ENCODE peak calls at places on chromosomes 16 and 17, in seven cellular contexts. O, E, M, Z, C, X and I are unnamed samples.
A peak's percentile ranks its signal among the peaks of the same experiment; 100 is the strongest.

GRCh38 chr17:43698678-43699437 is 37.1 kb upstream of the MEOX1 start:
- DNase-seq in E (no peak), O (no peak), X (no peak), M (peak; percentile 34), Z (no peak), C (no peak), I (no peak)

GRCh38 chr17:77696720-77697460 is 261.6 kb upstream of the TNRC6C start:
- DNase-seq in M (no peak), O (no peak), C (no peak), E (no peak), X (no peak), Z (no peak), I (no peak)

GRCh38 chr17:41547921-41548843 is 20.1 kb upstream of the KRT19 start:
- DNase-seq in O (no peak), M (peak; percentile 98), E (peak; percentile 99), Z (peak; percentile 95), C (peak; percentile 95), X (no peak), I (peak; percentile 59)

GRCh38 chr16:48334325-48334724 is 50.9 kb downstream of the SIAH1 start:
- DNase-seq in Z (no peak), X (no peak), C (no peak), O (no peak), E (no peak), M (no peak), I (no peak)

GRCh38 chr17:8360260-8360659 is 16.2 kb downstream of the KRABD2 start:
- DNase-seq in E (no peak), O (no peak), M (no peak), C (no peak), X (no peak), Z (no peak), I (no peak)

GRCh38 chr16:83549836-83550569 is 257.8 kb upstream of the HSBP1 start:
- DNase-seq in M (no peak), E (peak; percentile 57), X (no peak), O (no peak), C (no peak), Z (no peak), I (no peak)

GRCh38 chr17:10323812-10324610 is 48.8 kb downstream of the MYH13 start:
- DNase-seq in O (no peak), X (no peak), M (no peak), C (no peak), E (no peak), Z (no peak), I (no peak)

GRCh38 chr16:4685292-4685691 is 8.1 kb upstream of the NUDT16L1 start:
- DNase-seq in C (no peak), X (no peak), Z (no peak), O (no peak), M (no peak), E (no peak), I (no peak)

GRCh38 chr17:36534117-36534880 is at the start of gene MYO19:
- DNase-seq in M (peak; percentile 72), O (peak; percentile 62), C (peak; percentile 33), E (peak; percentile 56), X (peak; percentile 71), Z (peak; percentile 91), I (peak; percentile 23)